ENCODE peak calls at places on chromosomes 16 and 17, in ten cellular contexts. One of them, this sample, is unnamed.

GRCh38 chr17:83179378-83179777 is 100.0 kb downstream of the METRNL start:
- DNase-seq in HCT116: no peak
- DNase-seq in HepG2: no peak
- DNase-seq in K562: no peak
- DNase-seq in upper lobe of left lung: no peak
- DNase-seq in GM23338: no peak
- DNase-seq in suprapubic skin: no peak
- DNase-seq in stomach: no peak
- DNase-seq in H1: no peak
- DNase-seq in Panc1: no peak
- DNase-seq in this sample: peak; percentile 84

GRCh38 chr17:8481089-8481488 is 45.4 kb downstream of the NDEL1 start:
- DNase-seq in HCT116: no peak
- DNase-seq in HepG2: no peak
- DNase-seq in K562: no peak
- DNase-seq in upper lobe of left lung: peak; percentile 71
- DNase-seq in GM23338: no peak
- DNase-seq in suprapubic skin: no peak
- DNase-seq in stomach: no peak
- DNase-seq in H1: no peak
- DNase-seq in Panc1: no peak
- DNase-seq in this sample: no peak

GRCh38 chr17:79189264-79189663 is 114.6 kb downstream of the ENGASE start:
- DNase-seq in HCT116: no peak
- DNase-seq in HepG2: no peak
- DNase-seq in K562: no peak
- DNase-seq in upper lobe of left lung: no peak
- DNase-seq in GM23338: no peak
- DNase-seq in suprapubic skin: no peak
- DNase-seq in stomach: no peak
- DNase-seq in H1: peak; percentile 40
- DNase-seq in Panc1: no peak
- DNase-seq in this sample: no peak

GRCh38 chr16:88398170-88398873 is 15.6 kb downstream of the ZNF469 start:
- DNase-seq in HCT116: no peak
- DNase-seq in HepG2: no peak
- DNase-seq in K562: no peak
- DNase-seq in upper lobe of left lung: no peak
- DNase-seq in GM23338: no peak
- DNase-seq in suprapubic skin: no peak
- DNase-seq in stomach: no peak
- DNase-seq in H1: no peak
- DNase-seq in Panc1: no peak
- DNase-seq in this sample: no peak

GRCh38 chr17:59914274-59914854 is 21.4 kb downstream of the RPS6KB1 start:
- DNase-seq in HCT116: peak; percentile 19
- DNase-seq in HepG2: peak; percentile 51
- DNase-seq in K562: peak; percentile 52
- DNase-seq in upper lobe of left lung: no peak
- DNase-seq in GM23338: peak; percentile 61
- DNase-seq in suprapubic skin: no peak
- DNase-seq in stomach: no peak
- DNase-seq in H1: no peak
- DNase-seq in Panc1: no peak
- DNase-seq in this sample: no peak

GRCh38 chr17:35729405-35729833 is 2.0 kb upstream of the RASL10B start:
- DNase-seq in HCT116: no peak
- DNase-seq in HepG2: no peak
- DNase-seq in K562: no peak
- DNase-seq in upper lobe of left lung: no peak
- DNase-seq in GM23338: peak; percentile 51
- DNase-seq in suprapubic skin: no peak
- DNase-seq in stomach: no peak
- DNase-seq in H1: peak; percentile 46
- DNase-seq in Panc1: no peak
- DNase-seq in this sample: no peak

GRCh38 chr17:64786337-64786736 is 124.2 kb upstream of the SMURF2 start:
- DNase-seq in HCT116: no peak
- DNase-seq in HepG2: no peak
- DNase-seq in K562: no peak
- DNase-seq in upper lobe of left lung: no peak
- DNase-seq in GM23338: no peak
- DNase-seq in suprapubic skin: peak; percentile 79
- DNase-seq in stomach: no peak
- DNase-seq in H1: no peak
- DNase-seq in Panc1: no peak
- DNase-seq in this sample: no peak

GRCh38 chr16:24729967-24730815 is 740 bp downstream of the TNRC6A start:
- DNase-seq in HCT116: no peak
- DNase-seq in HepG2: no peak
- DNase-seq in K562: peak; percentile 63
- DNase-seq in upper lobe of left lung: no peak
- DNase-seq in GM23338: peak; percentile 51
- DNase-seq in suprapubic skin: no peak
- DNase-seq in stomach: peak; percentile 33
- DNase-seq in H1: no peak
- DNase-seq in Panc1: no peak
- DNase-seq in this sample: no peak

GRCh38 chr17:65171753-65172152 is 34.6 kb downstream of the RGS9 start:
- DNase-seq in HCT116: no peak
- DNase-seq in HepG2: no peak
- DNase-seq in K562: no peak
- DNase-seq in upper lobe of left lung: no peak
- DNase-seq in GM23338: no peak
- DNase-seq in suprapubic skin: no peak
- DNase-seq in stomach: no peak
- DNase-seq in H1: no peak
- DNase-seq in Panc1: no peak
- DNase-seq in this sample: no peak

DNA sequence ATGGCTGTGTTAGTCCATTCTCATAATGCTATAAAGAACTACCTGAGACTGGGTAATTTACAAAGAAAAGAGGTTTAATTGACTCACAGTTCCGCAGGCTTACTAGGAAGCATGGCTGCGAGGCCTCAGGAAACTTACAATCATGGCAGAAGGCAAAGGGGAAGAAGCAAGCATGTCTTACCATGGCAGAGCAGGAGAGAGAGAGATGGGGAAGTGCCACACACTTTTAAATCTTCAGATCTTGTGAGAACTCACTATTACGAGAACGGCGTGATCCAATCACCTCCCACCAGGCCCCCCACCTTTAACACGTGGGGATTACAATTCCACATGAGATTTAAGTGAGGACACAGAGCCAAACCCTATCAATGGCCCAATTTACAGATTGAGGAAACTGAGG is 96.5 kb downstream of the SDK2 start:
- DNase-seq in HCT116: no peak
- DNase-seq in HepG2: no peak
- DNase-seq in K562: no peak
- DNase-seq in upper lobe of left lung: no peak
- DNase-seq in GM23338: no peak
- DNase-seq in suprapubic skin: no peak
- DNase-seq in stomach: no peak
- DNase-seq in H1: no peak
- DNase-seq in Panc1: no peak
- DNase-seq in this sample: no peak
- H3K4me1 ChIP-seq in HCT116: peaks cover 7% of the 10 kb centered on the region
- H3K4me1 ChIP-seq in HepG2: no peaks in the 10 kb centered on the region
- H3K4me1 ChIP-seq in K562: no peaks in the 10 kb centered on the region
- H3K4me1 ChIP-seq in upper lobe of left lung: peaks cover 36% of the 10 kb centered on the region
- H3K4me1 ChIP-seq in GM23338: peaks cover 7% of the 10 kb centered on the region
- H3K4me1 ChIP-seq in suprapubic skin: peaks cover 18% of the 10 kb centered on the region
- H3K4me1 ChIP-seq in stomach: no peaks in the 10 kb centered on the region
- H3K4me1 ChIP-seq in H1: no peaks in the 10 kb centered on the region
- H3K4me1 ChIP-seq in Panc1: no peaks in the 10 kb centered on the region
- H3K4me1 ChIP-seq in this sample: no peaks in the 10 kb centered on the region

DNA sequence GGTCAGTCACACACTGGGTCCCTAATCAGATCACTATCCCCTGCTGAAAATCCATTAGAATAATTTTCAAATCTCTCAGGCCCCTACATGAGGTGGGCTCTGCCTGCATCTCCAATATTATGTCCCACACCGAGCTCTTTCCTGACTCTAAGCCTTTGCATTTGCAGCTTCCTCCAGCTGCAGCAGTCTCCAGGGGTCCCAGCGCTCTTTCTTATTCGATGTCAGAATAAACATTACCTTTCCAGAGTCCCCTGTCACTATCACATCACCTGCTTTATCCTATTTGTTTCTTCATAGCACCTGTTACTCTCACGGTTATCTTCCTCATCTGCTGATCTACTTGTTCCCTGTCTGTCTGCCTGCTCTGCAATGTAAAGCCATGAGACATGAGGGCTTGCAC is 57.3 kb upstream of the MON1B start:
- DNase-seq in HCT116: no peak
- DNase-seq in HepG2: no peak
- DNase-seq in K562: no peak
- DNase-seq in upper lobe of left lung: no peak
- DNase-seq in GM23338: peak; percentile 64
- DNase-seq in suprapubic skin: no peak
- DNase-seq in stomach: no peak
- DNase-seq in H1: no peak
- DNase-seq in Panc1: no peak
- DNase-seq in this sample: no peak
- TF ChIP-seq POLR2AphosphoS5 in HCT116: no peak
- TF ChIP-seq POLR2AphosphoS5 in HepG2: no peak
- TF ChIP-seq POLR2AphosphoS5 in K562: no peak
- TF ChIP-seq POLR2AphosphoS5 in upper lobe of left lung: no peak
- TF ChIP-seq POLR2AphosphoS5 in GM23338: no peak
- TF ChIP-seq POLR2AphosphoS5 in suprapubic skin: no peak
- TF ChIP-seq POLR2AphosphoS5 in stomach: no peak
- TF ChIP-seq POLR2AphosphoS5 in H1: no peak
- TF ChIP-seq POLR2AphosphoS5 in Panc1: no peak
- TF ChIP-seq POLR2AphosphoS5 in this sample: no peak

GRCh38 chr16:81453091-81453728 is 8.6 kb downstream of the CMIP start:
- DNase-seq in HCT116: no peak
- DNase-seq in HepG2: no peak
- DNase-seq in K562: no peak
- DNase-seq in upper lobe of left lung: no peak
- DNase-seq in GM23338: no peak
- DNase-seq in suprapubic skin: no peak
- DNase-seq in stomach: no peak
- DNase-seq in H1: no peak
- DNase-seq in Panc1: no peak
- DNase-seq in this sample: no peak

GRCh38 chr16:81454044-81454443 is 9.4 kb downstream of the CMIP start:
- DNase-seq in HCT116: no peak
- DNase-seq in HepG2: no peak
- DNase-seq in K562: no peak
- DNase-seq in upper lobe of left lung: no peak
- DNase-seq in GM23338: no peak
- DNase-seq in suprapubic skin: no peak
- DNase-seq in stomach: no peak
- DNase-seq in H1: no peak
- DNase-seq in Panc1: no peak
- DNase-seq in this sample: no peak

GRCh38 chr16:81450783-81451491 is 6.3 kb downstream of the CMIP start:
- DNase-seq in HCT116: no peak
- DNase-seq in HepG2: no peak
- DNase-seq in K562: no peak
- DNase-seq in upper lobe of left lung: no peak
- DNase-seq in GM23338: no peak
- DNase-seq in suprapubic skin: no peak
- DNase-seq in stomach: no peak
- DNase-seq in H1: no peak
- DNase-seq in Panc1: no peak
- DNase-seq in this sample: no peak

GRCh38 chr16:81449899-81450608 is 5.4 kb downstream of the CMIP start:
- DNase-seq in HCT116: no peak
- DNase-seq in HepG2: no peak
- DNase-seq in K562: no peak
- DNase-seq in upper lobe of left lung: no peak
- DNase-seq in GM23338: no peak
- DNase-seq in suprapubic skin: no peak
- DNase-seq in stomach: no peak
- DNase-seq in H1: no peak
- DNase-seq in Panc1: no peak
- DNase-seq in this sample: no peak

DNA sequence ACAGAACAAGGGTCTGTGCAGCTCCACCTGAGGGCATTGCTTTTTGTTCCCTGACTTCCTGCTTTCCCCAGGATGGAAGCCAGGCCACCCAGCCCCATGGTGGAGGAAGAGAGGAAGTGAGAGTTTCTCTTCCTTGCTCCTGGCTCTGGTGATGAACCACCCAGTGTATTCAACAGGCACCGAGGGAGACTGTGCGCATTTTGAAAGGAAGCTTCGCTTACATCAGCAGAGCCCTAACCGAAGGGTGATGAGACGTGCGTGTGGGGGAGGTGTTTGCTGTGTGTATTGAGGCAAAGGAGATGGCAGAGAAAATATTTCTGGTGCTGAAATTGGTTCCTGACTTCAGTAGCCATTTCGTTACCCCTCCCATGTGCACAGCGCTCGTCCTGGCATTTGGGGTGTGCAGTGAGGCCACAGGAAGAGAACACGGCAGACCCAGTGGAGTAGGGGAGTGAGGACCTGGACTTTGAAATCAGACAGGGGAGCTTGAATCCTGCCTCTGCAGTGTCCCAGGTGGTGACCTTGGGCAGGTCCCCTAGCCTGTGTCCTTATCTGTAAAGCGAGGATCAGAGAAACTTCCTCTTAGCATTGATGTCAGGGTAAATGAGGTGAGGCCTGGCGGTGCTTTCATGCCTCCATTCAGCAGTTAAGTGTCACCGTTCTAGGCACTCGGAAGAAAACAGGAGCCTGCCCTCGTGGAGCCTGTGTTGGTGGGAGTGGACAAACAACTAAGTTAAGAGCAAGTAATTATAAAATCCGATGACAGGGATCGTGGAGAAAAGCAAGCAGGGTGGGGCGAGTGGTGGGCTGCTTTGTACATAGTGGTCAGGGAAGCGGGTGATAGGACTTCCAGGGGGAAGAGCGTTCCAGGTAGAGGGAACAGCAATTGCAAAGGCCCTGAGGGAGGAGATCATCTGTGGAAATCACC is 7.4 kb downstream of the CMIP start:
- DNase-seq in HCT116: no peak
- DNase-seq in HepG2: peak; percentile 99
- DNase-seq in K562: no peak
- DNase-seq in upper lobe of left lung: no peak
- DNase-seq in GM23338: peak; percentile 43
- DNase-seq in suprapubic skin: no peak
- DNase-seq in stomach: no peak
- DNase-seq in H1: no peak
- DNase-seq in Panc1: no peak
- DNase-seq in this sample: no peak
- H3K4me1 ChIP-seq in HCT116: peaks cover 18% of the 10 kb centered on the region
- H3K4me1 ChIP-seq in HepG2: peaks cover 84% of the 10 kb centered on the region
- H3K4me1 ChIP-seq in K562: peaks cover 68% of the 10 kb centered on the region
- H3K4me1 ChIP-seq in upper lobe of left lung: peaks cover 84% of the 10 kb centered on the region
- H3K4me1 ChIP-seq in GM23338: peaks cover 43% of the 10 kb centered on the region
- H3K4me1 ChIP-seq in suprapubic skin: peaks cover 60% of the 10 kb centered on the region
- H3K4me1 ChIP-seq in stomach: peaks cover 92% of the 10 kb centered on the region
- H3K4me1 ChIP-seq in H1: peaks cover 4% of the 10 kb centered on the region
- H3K4me1 ChIP-seq in Panc1: peaks cover 44% of the 10 kb centered on the region
- H3K4me1 ChIP-seq in this sample: peaks cover 41% of the 10 kb centered on the region

DNA sequence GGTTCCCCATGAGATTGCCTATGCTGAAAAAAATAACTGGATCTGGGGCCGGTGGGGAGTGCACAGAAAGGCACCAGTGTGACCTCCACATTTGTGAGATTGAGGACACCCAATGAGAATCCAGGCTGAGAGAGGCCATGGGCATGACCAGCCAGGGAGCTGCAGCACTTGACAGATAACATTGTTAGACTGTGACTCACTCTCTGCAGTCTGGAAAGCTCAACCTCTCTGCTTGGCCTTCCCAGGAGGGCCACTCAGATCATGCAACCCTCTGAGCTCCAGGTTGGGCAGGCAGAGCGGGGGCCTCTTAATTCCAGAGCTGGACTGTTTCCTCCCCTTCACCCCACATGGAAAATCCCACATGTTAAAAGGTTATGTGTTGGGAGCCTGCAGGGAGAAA is 30.1 kb downstream of the FZD2 start:
- DNase-seq in HCT116: peak; percentile 51
- DNase-seq in HepG2: peak; percentile 43
- DNase-seq in K562: no peak
- DNase-seq in upper lobe of left lung: no peak
- DNase-seq in GM23338: no peak
- DNase-seq in suprapubic skin: no peak
- DNase-seq in stomach: peak; percentile 51
- DNase-seq in H1: no peak
- DNase-seq in Panc1: no peak
- DNase-seq in this sample: no peak
- TF ChIP-seq POLR2AphosphoS5 in HCT116: no peak
- TF ChIP-seq POLR2AphosphoS5 in HepG2: no peak
- TF ChIP-seq POLR2AphosphoS5 in K562: no peak
- TF ChIP-seq POLR2AphosphoS5 in upper lobe of left lung: peak; percentile 34
- TF ChIP-seq POLR2AphosphoS5 in GM23338: no peak
- TF ChIP-seq POLR2AphosphoS5 in suprapubic skin: no peak
- TF ChIP-seq POLR2AphosphoS5 in stomach: no peak
- TF ChIP-seq POLR2AphosphoS5 in H1: no peak
- TF ChIP-seq POLR2AphosphoS5 in Panc1: peak; percentile 31
- TF ChIP-seq POLR2AphosphoS5 in this sample: no peak

This sample was measured in esophagus muscularis mucosa.